ENCODE peak calls at places on chromosomes 7 and 10, in seven cellular contexts. One of them, this sample, is unnamed.

GRCh38 chr10:1715821-1716220 is 21.5 kb downstream of the ADARB2 start:
- DNase-seq in mucosa of gallbladder: peak; percentile 23
- DNase-seq in dermis microvascular lymphatic vessel endothelial cell: no peak
- DNase-seq in fibroblast of the aortic adventitia: no peak
- DNase-seq in HEK293T: peak; percentile 50
- DNase-seq in NCI-H446: no peak
- DNase-seq in Daoy: peak; percentile 82
- DNase-seq in this sample: no peak

GRCh38 chr7:39595102-39595620 is 28.2 kb upstream of the RALA start:
- DNase-seq in HEK293T: no peak
- DNase-seq in fibroblast of the aortic adventitia: peak; percentile 51
- DNase-seq in mucosa of gallbladder: no peak
- DNase-seq in Daoy: no peak
- DNase-seq in NCI-H446: peak; percentile 56
- DNase-seq in dermis microvascular lymphatic vessel endothelial cell: peak; percentile 61
- DNase-seq in this sample: peak; percentile 67

GRCh38 chr10:73584737-73585136 is 6.4 kb downstream of the USP54 start:
- DNase-seq in Daoy: peak; percentile 16
- DNase-seq in dermis microvascular lymphatic vessel endothelial cell: no peak
- DNase-seq in mucosa of gallbladder: no peak
- DNase-seq in fibroblast of the aortic adventitia: no peak
- DNase-seq in NCI-H446: no peak
- DNase-seq in HEK293T: no peak
- DNase-seq in this sample: no peak

GRCh38 chr10:96452494-96452893 is 61.2 kb downstream of the TLL2 start:
- DNase-seq in dermis microvascular lymphatic vessel endothelial cell: no peak
- DNase-seq in mucosa of gallbladder: no peak
- DNase-seq in NCI-H446: no peak
- DNase-seq in Daoy: no peak
- DNase-seq in HEK293T: no peak
- DNase-seq in fibroblast of the aortic adventitia: no peak
- DNase-seq in this sample: no peak

GRCh38 chr10:130782467-130782866 is 529.1 kb downstream of the TCERG1L start:
- DNase-seq in NCI-H446: no peak
- DNase-seq in mucosa of gallbladder: no peak
- DNase-seq in fibroblast of the aortic adventitia: no peak
- DNase-seq in Daoy: no peak
- DNase-seq in dermis microvascular lymphatic vessel endothelial cell: no peak
- DNase-seq in HEK293T: no peak
- DNase-seq in this sample: no peak

GRCh38 chr10:99779335-99779734 is 3.1 kb upstream of the ABCC2 start:
- DNase-seq in fibroblast of the aortic adventitia: peak; percentile 87
- DNase-seq in dermis microvascular lymphatic vessel endothelial cell: peak; percentile 92
- DNase-seq in Daoy: peak; percentile 67
- DNase-seq in HEK293T: no peak
- DNase-seq in mucosa of gallbladder: no peak
- DNase-seq in NCI-H446: no peak
- DNase-seq in this sample: no peak

GRCh38 chr7:48526375-48526732 is 355.1 kb downstream of the ABCA13 start:
- DNase-seq in dermis microvascular lymphatic vessel endothelial cell: no peak
- DNase-seq in mucosa of gallbladder: no peak
- DNase-seq in Daoy: no peak
- DNase-seq in NCI-H446: no peak
- DNase-seq in fibroblast of the aortic adventitia: no peak
- DNase-seq in HEK293T: no peak
- DNase-seq in this sample: no peak

GRCh38 chr10:120217736-120218135 is 239.3 kb upstream of the PLPP4 start:
- DNase-seq in mucosa of gallbladder: no peak
- DNase-seq in HEK293T: no peak
- DNase-seq in fibroblast of the aortic adventitia: no peak
- DNase-seq in dermis microvascular lymphatic vessel endothelial cell: no peak
- DNase-seq in Daoy: no peak
- DNase-seq in NCI-H446: no peak
- DNase-seq in this sample: no peak

GRCh38 chr10:17682236-17682946 is 38.4 kb downstream of the STAM start:
- DNase-seq in fibroblast of the aortic adventitia: peak; percentile 35
- DNase-seq in Daoy: no peak
- DNase-seq in mucosa of gallbladder: no peak
- DNase-seq in dermis microvascular lymphatic vessel endothelial cell: peak; percentile 47
- DNase-seq in HEK293T: no peak
- DNase-seq in NCI-H446: no peak
- DNase-seq in this sample: no peak

GRCh38 chr7:5526190-5527037 is 102.8 kb upstream of the TNRC18 start:
- DNase-seq in NCI-H446: peak; percentile 61
- DNase-seq in dermis microvascular lymphatic vessel endothelial cell: no peak
- DNase-seq in mucosa of gallbladder: peak; percentile 61
- DNase-seq in fibroblast of the aortic adventitia: peak; percentile 56
- DNase-seq in HEK293T: no peak
- DNase-seq in Daoy: peak; percentile 69
- DNase-seq in this sample: no peak

GRCh38 chr7:27211694-27212316 is 11.9 kb upstream of the HOXA13 start:
- DNase-seq in NCI-H446: no peak
- DNase-seq in dermis microvascular lymphatic vessel endothelial cell: no peak
- DNase-seq in mucosa of gallbladder: no peak
- DNase-seq in HEK293T: no peak
- DNase-seq in fibroblast of the aortic adventitia: no peak
- DNase-seq in Daoy: no peak
- DNase-seq in this sample: no peak